ENCODE peak calls at places on chromosomes 1 and 21, in eight cellular contexts. J is OCI-LY7, L is neural progenitor cell, S is HCT116, A is hepatocyte, W is SK-N-SH, V is MM.1S, X is GM23338. Z is an unnamed sample.

GRCh38 chr1:180841460-180841859 is 71.2 kb upstream of the KIAA1614 start:
- DNase-seq in L (no peak), A (no peak), X (no peak), V (no peak), J (no peak), S (no peak), W (no peak), Z (no peak)

GRCh38 chr1:79124756-79125155 is 118.2 kb upstream of the ADGRL4 start:
- DNase-seq in A (no peak), J (no peak), L (no peak), W (no peak), S (no peak), V (no peak), X (no peak), Z (peak)

GRCh38 chr1:39689214-39689613 is 2.0 kb downstream of the HPCAL4 start:
- DNase-seq in J (no peak), A (no peak), L (no peak), V (no peak), S (no peak), X (no peak), W (no peak), Z (no peak)

GRCh38 chr1:84192681-84193080 is 48.6 kb downstream of the PRKACB start:
- DNase-seq in A (no peak), S (no peak), V (no peak), J (no peak), L (no peak), W (no peak), X (no peak), Z (no peak)

GRCh38 chr1:116987256-116987555 is 14.4 kb upstream of the CD101 start:
- DNase-seq in V (no peak), J (no peak), L (no peak), A (peak), S (no peak), W (no peak), X (no peak), Z (no peak)

GRCh38 chr1:9181176-9181906 is 52.4 kb upstream of the GPR157 start:
- DNase-seq in J (peak), S (peak), V (peak), L (peak), W (peak), X (peak), A (peak), Z (peak)

GRCh38 chr1:53314096-53314495 is 13.8 kb downstream of the LRP8 start:
- DNase-seq in J (no peak), S (no peak), V (no peak), A (no peak), W (no peak), L (no peak), X (no peak), Z (no peak)

GRCh38 chr1:169878498-169878897 is 15.2 kb downstream of the SCYL3 start:
- DNase-seq in A (no peak), J (no peak), X (no peak), S (no peak), W (peak), V (no peak), L (no peak), Z (no peak)

GRCh38 chr1:220748091-220748934 is at the start of gene MTARC2:
- DNase-seq in V (peak), S (peak), W (peak), X (peak), A (peak), L (peak), J (no peak), Z (peak)

GRCh38 chr1:2144501-2145090 is 50.0 kb downstream of the FAAP20 start:
- DNase-seq in J (no peak), A (no peak), W (no peak), X (no peak), V (no peak), L (no peak), S (no peak), Z (no peak)

GRCh38 chr21:46667735-46668380 is 32.4 kb downstream of the PRMT2 start:
- DNase-seq in W (peak), V (no peak), J (no peak), L (peak), X (peak), S (no peak), A (peak), Z (peak)

GRCh38 chr1:53835491-53835890 is 2.6 kb downstream of the NDC1 start:
- DNase-seq in V (no peak), J (peak), X (no peak), L (no peak), W (no peak), A (no peak), S (no peak), Z (peak)

GRCh38 chr1:236168716-236169429 is 26.5 kb downstream of the GPR137B start:
- DNase-seq in S (no peak), X (peak), V (peak), J (peak), L (no peak), A (peak), W (no peak), Z (no peak)

GRCh38 chr1:246728311-246728710 is 4.1 kb downstream of the SCCPDH start:
- DNase-seq in L (no peak), S (no peak), A (no peak), J (no peak), X (no peak), W (no peak), V (no peak), Z (no peak)

GRCh38 chr1:152029144-152029936 is 7.5 kb downstream of the S100A11 start:
- DNase-seq in S (no peak), J (peak), X (no peak), L (no peak), A (no peak), V (no peak), W (no peak), Z (no peak)

GRCh38 chr1:118987431-118988185 is 535 bp downstream of the TBX15 start:
- DNase-seq in S (no peak), X (peak), W (no peak), A (peak), V (no peak), J (no peak), L (peak), Z (no peak)

GRCh38 chr1:204692320-204692851 is 6.8 kb upstream of the LRRN2 start:
- DNase-seq in S (no peak), J (peak), V (no peak), L (no peak), A (no peak), W (peak), X (peak), Z (peak)

GRCh38 chr1:56376188-56376984 is 203.0 kb downstream of the PLPP3 start:
- DNase-seq in J (no peak), L (peak), S (peak), X (peak), A (no peak), V (no peak), W (peak), Z (peak)

GRCh38 chr1:161781995-161782394 is 15.9 kb downstream of the ATF6 start:
- DNase-seq in V (no peak), L (no peak), A (no peak), S (no peak), J (no peak), W (no peak), X (no peak), Z (peak)

GRCh38 chr1:200206761-200207160 is 179.3 kb downstream of the NR5A2 start:
- DNase-seq in S (no peak), W (no peak), X (no peak), L (no peak), J (no peak), A (no peak), V (no peak), Z (peak)

GRCh38 chr1:44842763-44843655 is at the start of gene PTCH2:
- DNase-seq in J (peak), A (peak), W (peak), V (no peak), X (peak), L (peak), S (no peak), Z (peak)

GRCh38 chr21:37195078-37195477 is 72.1 kb downstream of the VPS26C start:
- DNase-seq in A (no peak), S (no peak), X (no peak), W (no peak), J (no peak), L (no peak), V (no peak), Z (no peak)

GRCh38 chr1:112337028-112337531 is 58.9 kb upstream of the CTTNBP2NL start:
- DNase-seq in W (peak), V (no peak), L (peak), A (peak), X (peak), S (peak), J (no peak), Z (peak)

GRCh38 chr1:210800301-210800700 is 333.6 kb downstream of the KCNH1 start:
- DNase-seq in J (no peak), W (no peak), A (no peak), V (no peak), L (no peak), S (no peak), X (no peak), Z (no peak)

GRCh38 chr1:39670689-39671088 is 1.2 kb downstream of the NT5C1A start:
- DNase-seq in X (no peak), J (no peak), A (no peak), L (no peak), S (no peak), V (no peak), W (peak), Z (no peak)

GRCh38 chr1:243505986-243506689 is 250.3 kb downstream of the SDCCAG8 start:
- DNase-seq in A (no peak), V (no peak), S (no peak), W (no peak), J (no peak), L (no peak), X (no peak), Z (no peak)

GRCh38 chr1:1098656-1099425 is 17.0 kb downstream of the C1orf159 start:
- DNase-seq in J (no peak), X (no peak), A (no peak), V (no peak), L (no peak), S (no peak), W (no peak), Z (no peak)

GRCh38 chr1:7407547-7407895 is 363.6 kb upstream of the VAMP3 start:
- DNase-seq in L (no peak), S (no peak), A (no peak), X (no peak), W (no peak), J (no peak), V (no peak), Z (no peak)

GRCh38 chr1:207925210-207925609 is 14.3 kb upstream of the CD34 start:
- DNase-seq in X (peak), S (no peak), V (no peak), J (no peak), A (peak), L (peak), W (no peak), Z (no peak)

GRCh38 chr1:226653311-226653921 is 85.7 kb downstream of the ITPKB start:
- DNase-seq in V (peak), A (no peak), W (no peak), S (no peak), J (peak), L (no peak), X (no peak), Z (no peak)

GRCh38 chr1:147080013-147080661 is 92.1 kb downstream of the PRKAB2 start:
- DNase-seq in S (no peak), J (no peak), L (no peak), V (no peak), A (no peak), X (peak), W (peak), Z (no peak)

DNA sequence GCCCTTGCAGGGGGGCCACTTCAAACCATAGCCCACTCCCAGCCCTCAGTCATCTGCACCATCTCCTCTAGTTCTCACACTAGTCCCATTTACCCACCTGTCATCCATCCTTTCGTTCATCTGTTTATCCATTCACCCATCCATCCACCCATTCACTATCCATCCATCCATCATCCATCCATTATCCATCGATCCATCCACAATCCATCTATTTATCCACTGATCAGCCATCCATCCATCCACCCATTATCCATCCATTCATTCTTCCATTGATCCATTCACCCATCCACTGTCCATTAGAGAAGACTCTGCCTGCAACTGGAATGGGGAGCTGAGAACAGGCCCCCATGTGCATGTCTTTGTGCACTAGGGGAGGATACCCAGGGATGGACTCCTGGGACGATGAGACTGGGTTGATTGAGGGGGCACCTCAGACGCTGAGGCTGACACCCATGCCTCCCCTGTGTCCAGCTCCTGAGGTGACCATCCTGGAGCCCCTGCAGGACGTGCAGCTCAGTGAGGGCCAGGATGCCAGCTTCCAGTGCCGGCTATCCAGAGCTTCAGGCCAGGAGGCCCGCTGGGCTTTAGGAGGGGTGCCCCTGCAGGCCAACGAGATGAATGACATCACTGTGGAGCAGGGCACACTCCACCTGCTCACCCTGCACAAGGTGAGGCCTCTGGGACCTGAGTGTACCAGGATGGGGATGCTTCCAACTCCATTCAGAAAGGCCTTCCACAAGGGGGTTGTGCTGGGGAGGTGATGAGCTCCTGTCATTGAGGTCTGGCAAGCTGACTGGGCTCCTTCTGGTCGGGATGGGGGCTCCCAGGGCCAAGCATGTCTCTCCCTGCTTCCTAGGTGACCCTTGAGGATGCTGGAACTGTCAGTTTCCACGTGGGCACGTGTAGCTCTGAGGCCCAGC is 97.7 kb downstream of the TRIM11 start:
- DNase-seq in S (no peak), X (peak), J (no peak), A (no peak), W (peak), L (no peak), V (no peak), Z (peak)
- TF ChIP-seq EZH2phosphoT487 in S (no peak), X (no peak), J (no peak), A (no peak), W (no peak), L (no peak), V (no peak), Z (no peak)

GRCh38 chr1:230091473-230092231 is 24.6 kb downstream of the GALNT2 start:
- DNase-seq in A (no peak), X (no peak), V (no peak), W (no peak), S (no peak), L (no peak), J (no peak), Z (peak)
- TF ChIP-seq CTCF in A (no peak), X (peak), V (no peak), W (peak), S (no peak), L (no peak), J (peak), Z (peak)

GRCh38 chr1:30420519-30421050 is 302.8 kb downstream of the MATN1 start:
- DNase-seq in L (no peak), X (no peak), V (no peak), W (no peak), J (no peak), A (no peak), S (no peak), Z (no peak)

GRCh38 chr1:30425046-30425445 is 298.3 kb downstream of the MATN1 start:
- DNase-seq in V (no peak), J (no peak), W (no peak), X (no peak), A (no peak), L (no peak), S (no peak), Z (no peak)

GRCh38 chr1:30423570-30423969 is 299.8 kb downstream of the MATN1 start:
- DNase-seq in L (no peak), S (no peak), V (no peak), X (no peak), W (no peak), J (no peak), A (no peak), Z (no peak)

GRCh38 chr1:30419831-30420230 is 303.6 kb downstream of the MATN1 start:
- DNase-seq in V (no peak), J (no peak), A (no peak), L (no peak), X (no peak), W (no peak), S (no peak), Z (no peak)

GRCh38 chr1:30422251-30422650 is 301.1 kb downstream of the MATN1 start:
- DNase-seq in A (no peak), W (no peak), V (no peak), J (no peak), X (no peak), L (no peak), S (no peak), Z (no peak)
- TF ChIP-seq EZH2phosphoT487 in A (no peak), W (no peak), V (no peak), J (no peak), X (no peak), L (no peak), S (no peak), Z (no peak)

GRCh38 chr1:94855307-94855700 is 35.1 kb downstream of the SLC44A3 start:
- DNase-seq in A (no peak), V (no peak), X (peak), J (no peak), S (no peak), L (no peak), W (no peak), Z (peak)

GRCh38 chr1:94856004-94856403 is 35.8 kb downstream of the SLC44A3 start:
- DNase-seq in L (no peak), J (no peak), X (no peak), V (no peak), S (no peak), A (no peak), W (no peak), Z (no peak)

GRCh38 chr1:94851571-94851970 is 31.4 kb downstream of the SLC44A3 start:
- DNase-seq in S (no peak), V (no peak), W (no peak), L (no peak), J (no peak), A (no peak), X (no peak), Z (no peak)

GRCh38 chr1:94854458-94855306 is 34.5 kb downstream of the SLC44A3 start:
- DNase-seq in L (peak), X (peak), W (peak), A (peak), V (peak), J (peak), S (peak), Z (peak)

GRCh38 chr1:94852758-94853157 is 32.6 kb downstream of the SLC44A3 start:
- DNase-seq in W (no peak), L (no peak), X (no peak), S (no peak), A (no peak), V (no peak), J (no peak), Z (no peak)
- TF ChIP-seq CTCF in W (peak), L (no peak), X (no peak), S (no peak), A (peak), V (no peak), J (peak), Z (peak)